ENCODE peak calls at places on chromosomes 13 and 19, in four cellular contexts. P is lower lobe of right lung, A is GM06990, N is HepG2. Y is an unnamed sample.

GRCh38 chr13:97255515-97255999 is 33.4 kb downstream of the MBNL2 start:
- DNase-seq in P (no peak), A (no peak), N (no peak), Y (no peak)

GRCh38 chr19:32018014-32018413 is 327.4 kb upstream of the ZNF507 start:
- DNase-seq in P (no peak), A (no peak), N (no peak), Y (peak; percentile 80)

GRCh38 chr19:40335855-40336700 is 12.1 kb downstream of the C19orf47 start:
- DNase-seq in P (no peak), A (no peak), N (no peak), Y (no peak)

GRCh38 chr19:17656970-17657369 is 31.2 kb downstream of the UNC13A start:
- DNase-seq in P (no peak), A (no peak), N (no peak), Y (no peak)

GRCh38 chr13:75178436-75178835 is 303.5 kb downstream of the TBC1D4 start:
- DNase-seq in P (no peak), A (no peak), N (no peak), Y (no peak)

GRCh38 chr19:16159655-16160054 is 13.7 kb downstream of the CIB3 start:
- DNase-seq in P (no peak), A (no peak), N (no peak), Y (no peak)

GRCh38 chr13:110902370-110902769 is 12.5 kb downstream of the ANKRD10 start:
- DNase-seq in P (no peak), A (no peak), N (no peak), Y (no peak)

GRCh38 chr19:13156968-13157882 is 7.0 kb downstream of the IER2 start:
- DNase-seq in P (no peak), A (no peak), N (no peak), Y (no peak)

GRCh38 chr19:15137777-15138176 is 30.6 kb downstream of the SYDE1 start:
- DNase-seq in P (no peak), A (no peak), N (no peak), Y (no peak)

GRCh38 chr13:99467764-99468163 is 33.5 kb upstream of the TM9SF2 start:
- DNase-seq in P (no peak), A (no peak), N (no peak), Y (no peak)

GRCh38 chr13:53151692-53152421 is 123.2 kb downstream of the OLFM4 start:
- DNase-seq in P (no peak), A (peak; percentile 38), N (peak; percentile 43), Y (no peak)

GRCh38 chr19:55069137-55069858 is 6.3 kb upstream of the RDH13 start:
- DNase-seq in P (peak; percentile 79), A (no peak), N (no peak), Y (no peak)

GRCh38 chr19:4913996-4914735 is 4.9 kb downstream of the UHRF1 start:
- DNase-seq in P (no peak), A (no peak), N (no peak), Y (no peak)

GRCh38 chr13:46523972-46524737 is 28.8 kb upstream of the LRCH1 start:
- DNase-seq in P (no peak), A (no peak), N (no peak), Y (no peak)

GRCh38 chr13:33612641-33613638 is 205.0 kb upstream of the RFC3 start:
- DNase-seq in P (no peak), A (no peak), N (peak; percentile 16), Y (no peak)

GRCh38 chr13:39968646-39969475 is 313.4 kb downstream of the COG6 start:
- DNase-seq in P (no peak), A (no peak), N (no peak), Y (no peak)

GRCh38 chr13:51825165-51825592 is 19.8 kb downstream of the TMEM272 start:
- DNase-seq in P (no peak), A (no peak), N (no peak), Y (no peak)

GRCh38 chr19:35040826-35041547 is 534 bp upstream of the HPN start:
- DNase-seq in P (peak; percentile 93), A (no peak), N (peak; percentile 96), Y (peak; percentile 52)

GRCh38 chr13:24929196-24929595 is 165.2 kb downstream of the RNF17 start:
- DNase-seq in P (no peak), A (no peak), N (no peak), Y (no peak)

GRCh38 chr13:24927810-24928404 is 163.9 kb downstream of the RNF17 start:
- DNase-seq in P (no peak), A (no peak), N (peak; percentile 24), Y (no peak)

DNA sequence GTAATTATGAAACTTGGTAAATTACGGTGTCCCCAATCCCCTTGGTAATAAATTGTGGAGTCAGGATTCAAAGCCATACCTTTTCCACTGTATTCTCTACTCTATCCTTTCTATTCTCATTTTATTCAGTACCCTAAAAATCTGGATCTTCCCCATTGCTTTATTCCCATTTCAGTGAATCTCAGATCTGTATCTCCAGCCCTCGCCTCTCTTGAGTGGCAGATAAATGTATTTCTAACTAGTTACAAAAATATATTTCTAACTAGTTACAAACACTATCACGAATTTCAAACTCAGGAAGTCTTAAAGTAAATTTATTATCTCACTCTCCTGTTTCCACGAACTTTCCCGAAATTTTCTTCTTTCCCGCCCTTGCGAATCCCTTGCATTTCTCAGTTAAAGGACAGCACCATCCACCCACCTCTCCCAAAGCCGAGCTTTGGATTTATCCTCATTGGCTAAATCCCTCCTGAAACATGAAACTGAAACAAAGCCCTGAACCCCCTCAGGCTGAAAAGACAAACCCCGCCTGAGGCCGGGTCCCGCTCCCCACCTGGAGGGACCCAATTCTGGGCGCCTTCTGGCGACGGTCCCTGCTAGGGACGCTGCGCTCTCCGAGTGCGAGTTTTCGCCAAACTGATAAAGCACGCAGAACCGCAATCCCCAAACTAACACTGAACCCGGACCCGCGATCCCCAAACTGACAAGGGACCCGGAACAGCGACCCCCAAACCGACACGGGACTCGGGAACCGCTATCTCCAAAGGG is 164.3 kb upstream of the PABPC3 start:
- DNase-seq in P (no peak), A (no peak), N (no peak), Y (no peak)
- H3K4me3 ChIP-seq in P (peak overlapping the region; percentile 18), A (no peak overlapping the region), N (no peak overlapping the region), Y (no peak overlapping the region)

DNA sequence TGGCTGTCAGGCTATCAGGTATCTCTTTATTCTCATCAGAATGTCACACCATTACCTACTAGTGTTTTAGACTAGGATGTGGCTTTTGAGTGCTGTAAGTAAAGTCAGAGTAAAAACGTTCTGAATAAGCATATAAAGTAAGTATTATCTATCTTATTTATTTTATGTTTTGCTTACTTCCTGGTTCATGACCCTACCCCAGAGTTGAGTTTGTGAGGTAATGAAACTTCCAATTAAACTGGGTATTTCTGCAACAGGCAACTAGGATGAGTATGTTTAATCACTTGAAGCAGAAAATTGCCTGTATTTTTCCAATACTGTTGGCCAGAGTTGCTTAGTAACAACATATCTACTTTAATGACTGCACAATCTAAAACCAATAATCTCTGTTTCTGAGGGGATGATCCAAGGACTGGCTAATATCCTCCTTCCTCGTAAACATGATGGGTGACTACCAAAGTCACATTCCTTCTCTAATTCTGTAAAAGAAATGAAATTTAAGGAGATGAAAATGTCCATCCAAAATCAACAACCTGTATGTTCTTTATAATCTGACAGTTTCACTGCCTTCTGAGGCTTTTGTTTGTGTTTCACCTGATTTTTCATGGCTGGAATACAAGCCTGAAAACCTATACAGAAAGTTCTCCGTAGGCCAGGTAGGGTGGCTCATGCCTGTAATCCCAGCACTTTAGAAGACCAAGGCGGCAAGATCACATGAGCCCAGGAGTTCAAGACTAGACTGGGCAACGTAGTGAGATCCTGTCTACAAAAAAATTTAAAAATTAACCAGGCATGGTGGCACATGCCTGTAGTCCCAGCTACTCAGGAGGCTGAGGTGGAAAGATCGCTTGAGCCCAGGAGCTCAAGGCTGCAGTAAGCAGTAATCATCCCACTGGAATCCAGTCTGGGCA is 83.1 kb downstream of the ABCC4 start:
- DNase-seq in P (no peak), A (no peak), N (no peak), Y (no peak)
- H3K4me3 ChIP-seq in P (no peak overlapping the region), A (no peak overlapping the region), N (no peak overlapping the region), Y (no peak overlapping the region)

GRCh38 chr13:34884366-34884765 is 57.7 kb upstream of the NBEA start:
- DNase-seq in P (no peak), A (no peak), N (no peak), Y (no peak)
- H3K4me3 ChIP-seq in P (no peak overlapping the region), A (no peak overlapping the region), N (no peak overlapping the region), Y (no peak overlapping the region)

DNA sequence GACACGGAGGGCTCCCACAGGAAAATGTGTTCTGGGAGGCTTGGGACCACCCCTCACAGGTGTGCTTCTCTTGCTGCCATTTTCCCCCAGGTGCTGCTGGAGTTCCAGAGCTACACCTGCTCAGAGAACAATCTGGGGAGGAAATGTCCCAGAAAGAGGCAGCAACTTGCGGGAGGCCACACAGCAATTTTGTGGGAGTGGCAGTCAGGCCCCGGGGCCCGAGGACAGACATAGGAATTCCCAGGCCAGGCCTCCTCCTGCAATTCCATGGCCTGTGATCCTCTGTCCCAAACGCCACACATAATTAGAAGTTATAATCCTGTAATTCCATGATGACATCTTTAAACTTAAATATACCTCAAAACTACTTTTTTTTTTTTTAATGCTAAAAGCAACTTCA is 1.8 kb downstream of the RHPN2 start:
- DNase-seq in P (no peak), A (no peak), N (no peak), Y (no peak)
- H3K4me3 ChIP-seq in P (no peak overlapping the region), A (no peak overlapping the region), N (peak overlapping the region; percentile 96), Y (no peak overlapping the region)

Y was measured in RWPE2.